ENCODE peak calls at places on chromosome 4, in seven cellular contexts. G is GM23248, T is suprapubic skin, Q is tibial artery, P is body of pancreas, Y is right atrium auricular region, N is left ventricle myocardium inferior. E is an unnamed sample.
A peak's percentile ranks its signal among the peaks of the same experiment; 100 is the strongest.

GRCh38 chr4:123811763-123812390 is 415.3 kb downstream of the SPRY1 start:
- DNase-seq in Q (no peak), N (no peak), G (peak; percentile 10), Y (no peak), T (no peak), P (no peak), E (no peak)

GRCh38 chr4:95672811-95673210 is 124.0 kb upstream of the UNC5C start:
- DNase-seq in N (no peak), T (no peak), P (no peak), Q (no peak), Y (no peak), G (no peak), E (no peak)

GRCh38 chr4:2290974-2291704 is 29.2 kb upstream of the MXD4 start:
- DNase-seq in Y (no peak), G (no peak), P (no peak), T (peak; percentile 57), N (no peak), Q (peak; percentile 50), E (peak; percentile 68)

GRCh38 chr4:17966312-17966711 is 55.2 kb downstream of the LCORL start:
- DNase-seq in P (no peak), Y (no peak), G (no peak), T (no peak), N (no peak), Q (no peak), E (no peak)

GRCh38 chr4:130293692-130294091 is 1197.7 kb downstream of the C4orf33 start:
- DNase-seq in Q (no peak), N (no peak), P (no peak), Y (no peak), G (no peak), T (no peak), E (no peak)

GRCh38 chr4:122003335-122003734 is 51.5 kb upstream of the TRPC3 start:
- DNase-seq in T (no peak), G (peak; percentile 12), P (no peak), N (no peak), Y (no peak), Q (no peak), E (no peak)

GRCh38 chr4:89765966-89766365 is 71.0 kb downstream of the SNCA start:
- DNase-seq in Q (no peak), G (peak; percentile 68), N (no peak), T (no peak), Y (no peak), P (no peak), E (no peak)

GRCh38 chr4:147736458-147736857 is 4.6 kb downstream of the ARHGAP10 start:
- DNase-seq in N (no peak), G (peak; percentile 84), T (no peak), Y (no peak), Q (no peak), P (no peak), E (no peak)

GRCh38 chr4:108367751-108368150 is 199.0 kb upstream of the LEF1 start:
- DNase-seq in Y (no peak), G (no peak), N (no peak), Q (no peak), P (no peak), T (no peak), E (no peak)

GRCh38 chr4:177155454-177155853 is 154.2 kb upstream of the NEIL3 start:
- DNase-seq in N (no peak), T (no peak), G (no peak), P (no peak), Y (no peak), Q (no peak), E (no peak)

GRCh38 chr4:80259012-80259411 is 7.5 kb upstream of the FGF5 start:
- DNase-seq in N (no peak), T (no peak), Q (no peak), G (no peak), P (no peak), Y (no peak), E (no peak)

GRCh38 chr4:82437285-82438005 is 7.1 kb downstream of the ENOPH1 start:
- DNase-seq in P (no peak), T (no peak), G (peak; percentile 53), Y (no peak), Q (no peak), N (no peak), E (no peak)

GRCh38 chr4:148060264-148061138 is 328.6 kb downstream of the ARHGAP10 start:
- DNase-seq in G (no peak), Y (no peak), N (no peak), P (no peak), Q (no peak), T (no peak), E (no peak)

GRCh38 chr4:56544573-56545131 is 39.1 kb downstream of the ARL9 start:
- DNase-seq in T (peak; percentile 86), G (peak; percentile 77), Q (peak; percentile 83), P (peak; percentile 93), N (peak; percentile 87), Y (peak; percentile 77), E (peak; percentile 83)

GRCh38 chr4:175346381-175346780 is 428.2 kb downstream of the ADAM29 start:
- DNase-seq in P (no peak), Q (no peak), N (no peak), G (no peak), Y (no peak), T (no peak), E (no peak)

GRCh38 chr4:121706595-121707021 is 9.8 kb upstream of the ANXA5 start:
- DNase-seq in T (no peak), G (peak; percentile 83), N (no peak), Q (no peak), Y (no peak), P (no peak), E (no peak)

GRCh38 chr4:147056951-147057630 is 111.4 kb upstream of the TTC29 start:
- DNase-seq in N (no peak), Q (no peak), T (no peak), G (peak; percentile 54), P (no peak), Y (no peak), E (no peak)

GRCh38 chr4:25019501-25019900 is 11.2 kb downstream of the LGI2 start:
- DNase-seq in Q (no peak), G (no peak), N (no peak), T (no peak), Y (no peak), P (no peak), E (no peak)

GRCh38 chr4:37889849-37890500 is 909 bp upstream of the TBC1D1 start:
- DNase-seq in T (no peak), Q (peak; percentile 85), G (peak; percentile 13), Y (no peak), P (no peak), N (peak; percentile 48), E (peak; percentile 81)

GRCh38 chr4:52376107-52376704 is 282.9 kb downstream of the USP46 start:
- DNase-seq in G (peak; percentile 73), N (no peak), Q (no peak), P (peak; percentile 24), Y (no peak), T (no peak), E (no peak)

GRCh38 chr4:3862640-3863420 is 96.6 kb downstream of the ADRA2C start:
- DNase-seq in G (no peak), Q (no peak), P (no peak), T (peak; percentile 57), N (peak; percentile 19), Y (no peak), E (peak; percentile 66)

GRCh38 chr4:3860061-3860912 is 94.1 kb downstream of the ADRA2C start:
- DNase-seq in G (no peak), T (no peak), N (no peak), Q (no peak), P (no peak), Y (no peak), E (peak; percentile 41)

GRCh38 chr4:3863841-3864734 is 97.9 kb downstream of the ADRA2C start:
- DNase-seq in T (peak; percentile 38), N (no peak), P (no peak), Q (no peak), G (no peak), Y (no peak), E (peak; percentile 34)

GRCh38 chr4:3860913-3861636 is 94.9 kb downstream of the ADRA2C start:
- DNase-seq in Y (no peak), G (no peak), P (no peak), N (no peak), Q (no peak), T (no peak), E (peak; percentile 34)

DNA sequence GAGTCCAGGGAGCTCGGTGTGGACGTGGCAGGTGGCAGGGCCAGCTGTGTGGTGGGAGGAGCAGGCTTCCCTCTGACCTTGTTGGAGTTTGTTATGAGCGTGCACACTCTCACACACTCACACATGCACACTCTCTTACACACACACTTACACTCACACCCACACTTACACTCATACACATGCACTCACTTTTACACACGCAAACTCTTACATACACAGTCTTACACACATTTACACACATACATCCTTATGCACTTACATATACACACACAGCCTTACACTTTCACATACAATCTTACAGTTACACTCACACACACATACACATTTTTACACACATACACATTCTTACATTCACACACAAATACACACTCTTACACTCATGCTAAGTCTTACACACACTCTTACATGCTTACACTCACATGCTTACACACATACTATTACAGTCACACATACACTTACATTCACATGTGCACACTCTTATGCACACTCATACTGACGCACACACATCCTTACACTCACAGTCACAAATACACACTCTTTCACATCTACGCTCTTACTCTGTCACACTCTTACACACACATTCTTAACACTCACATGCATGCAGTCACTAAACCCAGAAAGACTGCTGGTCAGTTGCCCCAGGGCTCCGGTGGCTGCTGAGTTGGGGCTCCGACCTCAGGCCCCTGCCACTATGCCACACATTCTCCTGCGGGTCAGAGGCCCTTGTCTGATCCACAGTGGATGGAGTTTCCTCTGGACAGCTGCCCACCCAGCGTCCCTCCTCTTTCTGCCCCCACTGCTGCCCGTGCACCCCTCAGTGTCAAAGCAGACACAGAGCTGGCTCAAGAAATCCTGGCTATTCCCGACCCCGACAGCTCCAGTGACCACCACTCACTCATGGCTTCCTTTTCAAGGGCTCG is 95.8 kb downstream of the ADRA2C start:
- DNase-seq in Q (no peak), P (no peak), T (no peak), N (no peak), Y (no peak), G (no peak), E (peak; percentile 42)
- H3K27ac ChIP-seq in Q (no peak overlapping the region), P (no peak overlapping the region), T (no peak overlapping the region), N (no peak overlapping the region), Y (no peak overlapping the region), G (no peak overlapping the region), E (no peak overlapping the region)

GRCh38 chr4:145521282-145521681 is 39.6 kb downstream of the SMAD1 start:
- DNase-seq in P (no peak), Q (no peak), T (no peak), G (no peak), N (no peak), Y (no peak), E (no peak)
- H3K27ac ChIP-seq in P (no peak overlapping the region), Q (no peak overlapping the region), T (no peak overlapping the region), G (no peak overlapping the region), N (no peak overlapping the region), Y (no peak overlapping the region), E (no peak overlapping the region)

DNA sequence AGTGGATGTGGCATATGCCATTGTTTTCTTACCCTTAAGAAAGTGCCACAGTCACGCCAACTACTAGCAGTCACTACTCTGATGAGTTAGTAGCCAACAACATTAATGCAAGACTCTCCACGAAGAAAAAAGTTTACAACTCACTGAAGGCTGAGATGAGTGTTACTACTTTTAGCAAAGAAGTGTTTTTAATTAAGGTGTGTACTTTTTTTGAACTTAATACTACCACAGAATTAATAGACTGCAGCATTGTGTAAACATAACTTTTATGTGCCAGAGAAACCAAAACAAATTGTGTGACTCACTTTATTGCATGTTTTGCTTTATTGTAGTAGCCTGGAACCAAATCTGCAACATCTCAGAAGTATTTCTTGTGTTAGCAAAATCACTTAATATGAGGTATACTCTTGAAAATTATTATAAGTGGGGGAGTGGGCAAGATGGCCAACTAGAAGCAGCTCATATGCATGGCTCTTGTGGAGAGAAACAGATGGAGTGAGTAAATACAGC is 2.2 kb upstream of the UGT2B4 start:
- DNase-seq in P (no peak), Q (no peak), N (no peak), G (no peak), Y (no peak), T (no peak), E (no peak)
- H3K27ac ChIP-seq in P (no peak overlapping the region), Q (no peak overlapping the region), N (no peak overlapping the region), G (no peak overlapping the region), Y (no peak overlapping the region), T (no peak overlapping the region), E (no peak overlapping the region)

GRCh38 chr4:984336-985054 is 2.3 kb upstream of the IDUA start:
- DNase-seq in P (no peak), T (no peak), Y (no peak), N (no peak), G (no peak), Q (no peak), E (no peak)
- H3K27ac ChIP-seq in P (peak overlapping the region; percentile 16), T (no peak overlapping the region), Y (no peak overlapping the region), N (no peak overlapping the region), G (no peak overlapping the region), Q (no peak overlapping the region), E (no peak overlapping the region)

E was measured in aorta.